ENCODE peak calls at places on chromosome 13, in eight cellular contexts. T, I, H, W, Z, M, P and U are unnamed samples.
A peak's percentile ranks its signal among the peaks of the same experiment; 100 is the strongest.

GRCh38 chr13:110507678-110508381 is 53.7 kb downstream of the RAB20 start:
- DNase-seq in T (no peak), I (peak; percentile 64), H (peak; percentile 84), W (no peak), Z (no peak), M (no peak), P (no peak), U (no peak)

GRCh38 chr13:23506821-23507210 is 63.4 kb upstream of the TNFRSF19 start:
- DNase-seq in T (no peak), I (no peak), H (no peak), W (no peak), Z (no peak), M (no peak), P (no peak), U (peak; percentile 52)

GRCh38 chr13:32473650-32474049 is 45.7 kb upstream of the N4BP2L1 start:
- DNase-seq in T (no peak), I (no peak), H (no peak), W (no peak), Z (no peak), M (no peak), P (no peak), U (no peak)

GRCh38 chr13:29411493-29411892 is 184.0 kb downstream of the SLC7A1 start:
- DNase-seq in T (no peak), I (no peak), H (no peak), W (no peak), Z (no peak), M (no peak), P (no peak), U (no peak)

GRCh38 chr13:83065136-83065535 is 817.1 kb downstream of the SLITRK1 start:
- DNase-seq in T (no peak), I (peak; percentile 80), H (no peak), W (no peak), Z (peak; percentile 74), M (peak; percentile 45), P (no peak), U (peak; percentile 93)

GRCh38 chr13:77728265-77728966 is 30.9 kb downstream of the SLAIN1 start:
- DNase-seq in T (no peak), I (no peak), H (no peak), W (no peak), Z (no peak), M (no peak), P (no peak), U (no peak)

GRCh38 chr13:42615691-42616090 is 41.7 kb downstream of the TNFSF11 start:
- DNase-seq in T (no peak), I (no peak), H (no peak), W (no peak), Z (no peak), M (peak; percentile 3), P (no peak), U (no peak)

GRCh38 chr13:51906581-51906980 is 44.8 kb downstream of the CCDC70 start:
- DNase-seq in T (no peak), I (no peak), H (no peak), W (no peak), Z (no peak), M (no peak), P (no peak), U (no peak)

GRCh38 chr13:102569488-102569887 is 27.3 kb upstream of the TPP2 start:
- DNase-seq in T (no peak), I (no peak), H (no peak), W (no peak), Z (no peak), M (no peak), P (no peak), U (peak; percentile 5)

GRCh38 chr13:77113496-77113895 is 86.5 kb upstream of the FBXL3 start:
- DNase-seq in T (no peak), I (no peak), H (no peak), W (no peak), Z (no peak), M (no peak), P (no peak), U (no peak)

GRCh38 chr13:113216165-113217056 is 7.0 kb downstream of the CUL4A start:
- DNase-seq in T (no peak), I (peak; percentile 37), H (peak; percentile 74), W (no peak), Z (no peak), M (peak; percentile 72), P (peak; percentile 61), U (peak; percentile 70)

GRCh38 chr13:98942997-98943396 is 34.9 kb downstream of the DOCK9 start:
- DNase-seq in T (no peak), I (no peak), H (no peak), W (no peak), Z (no peak), M (no peak), P (no peak), U (no peak)

GRCh38 chr13:98942485-98942884 is 35.4 kb downstream of the DOCK9 start:
- DNase-seq in T (no peak), I (no peak), H (no peak), W (no peak), Z (no peak), M (peak; percentile 50), P (no peak), U (no peak)

GRCh38 chr13:98947925-98948324 is 29.9 kb downstream of the DOCK9 start:
- DNase-seq in T (no peak), I (no peak), H (no peak), W (no peak), Z (no peak), M (no peak), P (no peak), U (no peak)

GRCh38 chr13:98944336-98944735 is 33.5 kb downstream of the DOCK9 start:
- DNase-seq in T (no peak), I (no peak), H (no peak), W (no peak), Z (no peak), M (peak; percentile 18), P (no peak), U (no peak)

DNA sequence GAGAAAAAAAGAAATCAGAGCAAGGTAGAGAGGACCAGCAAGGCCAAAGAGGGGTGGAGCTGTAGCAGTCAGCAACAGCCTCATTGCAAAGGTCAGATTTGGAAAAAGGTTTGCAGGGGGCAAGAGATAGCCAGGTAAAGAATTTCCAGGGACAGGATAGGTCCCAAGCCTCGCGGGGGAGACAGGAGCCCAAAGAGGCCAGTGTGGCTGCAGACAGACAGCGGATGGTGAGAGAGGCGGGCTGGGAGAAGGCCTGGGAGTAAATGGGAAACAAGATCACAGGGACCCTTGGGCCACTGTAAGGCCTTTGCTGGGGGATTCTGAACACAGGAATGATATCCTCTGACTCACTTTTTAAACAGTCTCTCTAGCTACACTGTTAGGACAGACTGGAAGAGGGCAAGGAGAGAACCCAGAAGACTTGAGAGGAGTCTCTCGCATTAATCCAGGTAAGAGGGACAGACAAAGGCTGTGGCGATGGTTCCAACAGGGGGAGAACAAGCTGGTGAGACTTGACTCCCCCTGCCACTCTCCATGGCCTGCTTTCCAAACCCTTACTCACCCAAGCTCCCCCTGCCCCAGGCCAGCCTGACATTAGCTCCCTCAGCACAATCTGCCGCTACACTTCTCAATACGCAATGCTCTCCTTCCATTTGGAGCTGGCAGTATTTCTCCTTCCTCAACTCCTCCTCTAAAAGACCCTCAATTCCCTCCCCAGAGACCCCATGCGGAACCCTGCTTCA is 31.8 kb downstream of the DOCK9 start:
- DNase-seq in T (no peak), I (no peak), H (no peak), W (no peak), Z (no peak), M (no peak), P (no peak), U (no peak)
- H3K4me3 ChIP-seq in T (no peak overlapping the region), I (no peak overlapping the region), H (no peak overlapping the region), W (no peak overlapping the region), Z (no peak overlapping the region), M (no peak overlapping the region), P (no peak overlapping the region), U (no peak overlapping the region)

GRCh38 chr13:75612354-75612753 is 23.8 kb upstream of the LMO7 start:
- DNase-seq in T (no peak), I (no peak), H (no peak), W (no peak), Z (no peak), M (no peak), P (no peak), U (no peak)

GRCh38 chr13:75603038-75603437 is 33.1 kb upstream of the LMO7 start:
- DNase-seq in T (no peak), I (no peak), H (no peak), W (no peak), Z (no peak), M (no peak), P (no peak), U (no peak)

GRCh38 chr13:75610466-75610865 is 25.7 kb upstream of the LMO7 start:
- DNase-seq in T (no peak), I (no peak), H (no peak), W (no peak), Z (no peak), M (no peak), P (no peak), U (no peak)

GRCh38 chr13:75607447-75607846 is 28.7 kb upstream of the LMO7 start:
- DNase-seq in T (no peak), I (no peak), H (no peak), W (no peak), Z (no peak), M (peak; percentile 79), P (no peak), U (no peak)
- H3K36me3 ChIP-seq in T (peaks cover 5% of the 10 kb centered on the region), I (no peaks in the 10 kb centered on the region), H (peaks cover 11% of the 10 kb centered on the region), W (no peaks in the 10 kb centered on the region), Z (no peaks in the 10 kb centered on the region), M (peaks cover 16% of the 10 kb centered on the region), P (peaks cover 3% of the 10 kb centered on the region), U (peaks cover 12% of the 10 kb centered on the region)

GRCh38 chr13:26983533-26984315 is 187.9 kb downstream of the USP12 start:
- DNase-seq in T (no peak), I (no peak), H (no peak), W (no peak), Z (no peak), M (no peak), P (no peak), U (no peak)
- H3K4me3 ChIP-seq in T (no peak overlapping the region), I (no peak overlapping the region), H (no peak overlapping the region), W (no peak overlapping the region), Z (no peak overlapping the region), M (no peak overlapping the region), P (no peak overlapping the region), U (no peak overlapping the region)

GRCh38 chr13:46639033-46639981 is 86.3 kb downstream of the LRCH1 start:
- DNase-seq in T (no peak), I (no peak), H (no peak), W (no peak), Z (no peak), M (no peak), P (no peak), U (no peak)

GRCh38 chr13:46638262-46638661 is 85.3 kb downstream of the LRCH1 start:
- DNase-seq in T (no peak), I (no peak), H (no peak), W (no peak), Z (no peak), M (no peak), P (no peak), U (no peak)

GRCh38 chr13:46633416-46633815 is 80.4 kb downstream of the LRCH1 start:
- DNase-seq in T (no peak), I (no peak), H (no peak), W (no peak), Z (no peak), M (peak; percentile 21), P (no peak), U (peak; percentile 56)

GRCh38 chr13:46637213-46637612 is 84.2 kb downstream of the LRCH1 start:
- DNase-seq in T (no peak), I (no peak), H (no peak), W (no peak), Z (no peak), M (no peak), P (no peak), U (no peak)

DNA sequence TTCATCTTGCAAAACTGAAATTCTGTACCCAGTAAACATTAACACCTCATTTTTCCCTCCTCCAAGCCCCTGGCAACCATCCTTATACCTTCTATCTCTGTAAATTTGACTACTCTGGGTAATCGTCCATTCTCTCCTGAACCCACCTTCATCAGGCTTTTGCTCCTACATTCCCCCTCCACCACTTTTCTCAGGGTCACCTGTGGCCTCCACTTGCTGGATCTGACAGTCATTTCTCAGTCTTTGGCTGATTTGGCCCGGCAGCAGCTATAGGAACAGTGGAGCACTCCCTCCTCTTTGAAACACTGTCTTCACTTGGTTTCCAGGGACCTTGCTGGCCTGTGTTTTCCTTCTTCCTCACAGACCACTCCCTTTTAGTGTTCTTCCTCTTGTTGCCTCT is 83.5 kb downstream of the LRCH1 start:
- DNase-seq in T (no peak), I (no peak), H (no peak), W (no peak), Z (no peak), M (no peak), P (no peak), U (no peak)
- H3K36me3 ChIP-seq in T (no peaks in the 10 kb centered on the region), I (no peaks in the 10 kb centered on the region), H (no peaks in the 10 kb centered on the region), W (no peaks in the 10 kb centered on the region), Z (no peaks in the 10 kb centered on the region), M (no peaks in the 10 kb centered on the region), P (no peaks in the 10 kb centered on the region), U (no peaks in the 10 kb centered on the region)